ENCODE peak calls at places on chromosomes 11 and 22, in five cellular contexts. G, P, U, B and Y are unnamed samples.

GRCh38 chr22:45309422-45310227 is at the start of gene FAM118A:
- DNase-seq in G (peak; percentile 83), P (peak; percentile 88), U (peak; percentile 87), B (peak; percentile 95), Y (peak; percentile 97)

GRCh38 chr11:117876341-117877119 is at the start of gene FXYD6:
- DNase-seq in G (no peak), P (no peak), U (peak; percentile 74), B (peak; percentile 85), Y (peak; percentile 76)

GRCh38 chr22:41482319-41482935 is 13.5 kb downstream of the ACO2 start:
- DNase-seq in G (no peak), P (peak; percentile 71), U (peak; percentile 28), B (no peak), Y (no peak)

GRCh38 chr11:111320728-111321568 is 22.6 kb downstream of the POU2AF3 start:
- DNase-seq in G (no peak), P (no peak), U (no peak), B (no peak), Y (no peak)

GRCh38 chr11:44781697-44782096 is 54.9 kb downstream of the TSPAN18 start:
- DNase-seq in G (no peak), P (no peak), U (no peak), B (no peak), Y (no peak)

GRCh38 chr11:98572941-98573340 is 447.8 kb upstream of the CNTN5 start:
- DNase-seq in G (no peak), P (no peak), U (no peak), B (no peak), Y (no peak)

GRCh38 chr11:64593156-64594105 is 2.4 kb downstream of the SLC22A12 start:
- DNase-seq in G (no peak), P (no peak), U (no peak), B (no peak), Y (no peak)

GRCh38 chr11:132334769-132335280 is 964.4 kb downstream of the NTM start:
- DNase-seq in G (no peak), P (peak; percentile 4), U (no peak), B (no peak), Y (no peak)

GRCh38 chr11:105236631-105237030 is 97.1 kb upstream of the CARD18 start:
- DNase-seq in G (no peak), P (peak; percentile 84), U (peak; percentile 88), B (no peak), Y (no peak)

GRCh38 chr22:42719133-42719532 is 1.5 kb downstream of the A4GALT start:
- DNase-seq in G (no peak), P (no peak), U (peak; percentile 36), B (no peak), Y (no peak)

GRCh38 chr22:42720263-42721044 is at the start of gene A4GALT:
- DNase-seq in G (no peak), P (no peak), U (no peak), B (no peak), Y (peak; percentile 51)

GRCh38 chr22:42721045-42721434 is 370 bp upstream of the A4GALT start:
- DNase-seq in G (no peak), P (no peak), U (no peak), B (no peak), Y (no peak)

GRCh38 chr22:42717197-42717967 is 3.3 kb downstream of the A4GALT start:
- DNase-seq in G (peak; percentile 36), P (no peak), U (peak; percentile 32), B (no peak), Y (peak; percentile 88)

GRCh38 chr22:42719656-42720262 is 911 bp downstream of the A4GALT start:
- DNase-seq in G (no peak), P (no peak), U (peak; percentile 24), B (no peak), Y (no peak)
- H2AFZ ChIP-seq in G (peak overlapping the region; percentile 37), P (peak overlapping the region; percentile 53), U (peak overlapping the region; percentile 65), B (peak overlapping the region; percentile 87), Y (no peak overlapping the region)

GRCh38 chr11:121479355-121479754 is 26.6 kb upstream of the SORL1-AS1 start:
- DNase-seq in G (no peak), P (no peak), U (no peak), B (no peak), Y (peak; percentile 92)
- H4K91ac ChIP-seq in G (peak overlapping the region; percentile 76), P (no peak overlapping the region), U (no peak overlapping the region), B (no peak overlapping the region), Y (no peak overlapping the region)

DNA sequence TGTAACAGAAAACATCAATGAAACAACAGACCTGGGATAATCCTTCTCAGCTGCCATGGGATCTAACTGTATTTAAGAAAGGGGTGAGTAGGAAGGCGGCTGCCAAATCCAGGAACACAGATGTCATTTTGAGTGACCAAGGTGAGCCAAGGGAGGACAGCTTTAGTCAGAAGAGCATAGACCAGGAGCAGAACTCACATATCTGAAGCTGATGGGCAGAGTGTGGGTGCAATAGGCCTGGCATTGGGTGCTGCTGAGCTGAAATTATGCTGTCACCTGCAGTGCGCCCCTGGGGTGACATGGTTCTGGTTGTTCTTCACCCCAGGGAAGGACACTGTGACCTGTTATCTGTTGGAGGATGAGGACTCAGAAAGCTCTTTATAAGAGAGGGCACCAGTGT is 88.9 kb upstream of the TOP3B start:
- DNase-seq in G (no peak), P (no peak), U (no peak), B (no peak), Y (no peak)
- H2AFZ ChIP-seq in G (no peak overlapping the region), P (no peak overlapping the region), U (no peak overlapping the region), B (no peak overlapping the region), Y (no peak overlapping the region)

GRCh38 chr11:75050516-75050915 is 46.2 kb downstream of the OR2AT4 start:
- DNase-seq in G (no peak), P (no peak), U (no peak), B (no peak), Y (no peak)
- H4K91ac ChIP-seq in G (no peak overlapping the region), P (no peak overlapping the region), U (no peak overlapping the region), B (no peak overlapping the region), Y (no peak overlapping the region)

DNA sequence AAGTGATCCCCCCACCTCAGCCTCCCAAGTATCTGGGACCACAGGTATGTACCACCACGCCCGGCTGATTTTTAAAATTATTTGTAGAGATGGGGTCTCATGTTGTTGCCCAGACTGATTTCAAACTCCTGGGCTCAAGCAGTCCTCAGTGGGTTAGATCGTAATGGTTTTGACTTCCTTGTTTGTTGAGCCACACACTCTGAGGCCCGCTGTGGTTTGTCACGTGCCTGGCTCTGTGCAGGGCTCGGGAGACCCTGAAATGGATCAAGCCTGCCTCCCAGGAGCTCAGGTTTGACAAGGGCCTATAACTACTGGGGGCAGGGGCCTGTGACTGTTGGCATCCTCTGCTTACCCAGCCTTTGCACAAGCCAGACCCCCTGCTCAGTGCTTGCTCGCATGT is 68.1 kb downstream of the MPPED1 start:
- DNase-seq in G (no peak), P (no peak), U (no peak), B (no peak), Y (no peak)
- H2AFZ ChIP-seq in G (no peak overlapping the region), P (no peak overlapping the region), U (no peak overlapping the region), B (no peak overlapping the region), Y (no peak overlapping the region)

GRCh38 chr11:20043992-20044391 is 116.3 kb downstream of the DBX1 start:
- DNase-seq in G (no peak), P (no peak), U (no peak), B (no peak), Y (no peak)
- H4K91ac ChIP-seq in G (no peak overlapping the region), P (no peak overlapping the region), U (no peak overlapping the region), B (no peak overlapping the region), Y (no peak overlapping the region)

DNA sequence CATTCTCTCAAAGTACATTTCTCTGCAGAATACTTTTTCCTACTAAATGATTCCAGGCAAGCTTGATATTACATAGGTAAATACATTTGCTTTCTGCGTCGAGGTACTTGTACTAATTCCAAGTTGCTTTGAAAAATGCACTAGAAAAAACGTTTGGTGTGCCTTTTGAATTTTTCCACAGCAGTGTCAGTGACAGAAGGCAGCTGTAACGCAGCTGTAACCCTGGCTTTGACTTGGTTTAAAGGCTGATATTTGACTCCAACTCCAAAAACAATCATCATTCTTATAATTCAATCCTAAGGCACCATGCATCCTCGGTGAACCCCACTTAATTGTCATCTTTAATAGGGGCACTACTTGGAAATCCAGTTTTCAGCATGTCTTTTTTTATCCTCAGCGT is 125.0 kb downstream of the MAML2 start:
- DNase-seq in G (no peak), P (no peak), U (no peak), B (no peak), Y (no peak)
- H2AFZ ChIP-seq in G (no peak overlapping the region), P (no peak overlapping the region), U (no peak overlapping the region), B (no peak overlapping the region), Y (no peak overlapping the region)